ENCODE peak calls at places on chromosomes 16 and 17, in nine cellular contexts. One of them, this sample, is unnamed.

GRCh38 chr17:65531508-65532431 is 29.7 kb downstream of the AXIN2 start:
- DNase-seq in esophagus muscularis mucosa: no peak
- DNase-seq in GM23338: peak
- DNase-seq in cardiac muscle cell: peak
- DNase-seq in omental fat pad: peak
- DNase-seq in OCI-LY7: no peak
- DNase-seq in right atrium auricular region: peak
- DNase-seq in osteocyte: no peak
- DNase-seq in lower leg skin: no peak
- DNase-seq in this sample: no peak

GRCh38 chr17:74415608-74416396 is 16.1 kb upstream of the GPRC5C start:
- DNase-seq in OCI-LY7: no peak
- DNase-seq in cardiac muscle cell: no peak
- DNase-seq in right atrium auricular region: no peak
- DNase-seq in GM23338: no peak
- DNase-seq in osteocyte: no peak
- DNase-seq in omental fat pad: no peak
- DNase-seq in lower leg skin: no peak
- DNase-seq in esophagus muscularis mucosa: no peak
- DNase-seq in this sample: no peak

GRCh38 chr17:6695565-6695964 is 17.6 kb downstream of the SLC13A5 start:
- DNase-seq in OCI-LY7: no peak
- DNase-seq in GM23338: no peak
- DNase-seq in esophagus muscularis mucosa: no peak
- DNase-seq in omental fat pad: no peak
- DNase-seq in osteocyte: no peak
- DNase-seq in lower leg skin: no peak
- DNase-seq in cardiac muscle cell: no peak
- DNase-seq in right atrium auricular region: no peak
- DNase-seq in this sample: no peak

GRCh38 chr17:17408236-17408794 is 68.5 kb upstream of the MED9 start:
- DNase-seq in GM23338: no peak
- DNase-seq in omental fat pad: no peak
- DNase-seq in right atrium auricular region: no peak
- DNase-seq in osteocyte: no peak
- DNase-seq in cardiac muscle cell: peak
- DNase-seq in OCI-LY7: no peak
- DNase-seq in lower leg skin: no peak
- DNase-seq in esophagus muscularis mucosa: no peak
- DNase-seq in this sample: no peak

GRCh38 chr16:1911467-1912214 is 6.6 kb downstream of the HS3ST6 start:
- DNase-seq in right atrium auricular region: no peak
- DNase-seq in lower leg skin: no peak
- DNase-seq in osteocyte: no peak
- DNase-seq in cardiac muscle cell: no peak
- DNase-seq in omental fat pad: no peak
- DNase-seq in OCI-LY7: no peak
- DNase-seq in esophagus muscularis mucosa: no peak
- DNase-seq in GM23338: no peak
- DNase-seq in this sample: no peak

GRCh38 chr16:16028311-16028999 is 79.0 kb downstream of the ABCC1 start:
- DNase-seq in esophagus muscularis mucosa: no peak
- DNase-seq in omental fat pad: no peak
- DNase-seq in cardiac muscle cell: no peak
- DNase-seq in right atrium auricular region: no peak
- DNase-seq in lower leg skin: no peak
- DNase-seq in osteocyte: no peak
- DNase-seq in GM23338: no peak
- DNase-seq in OCI-LY7: no peak
- DNase-seq in this sample: no peak

GRCh38 chr17:8159032-8159400 is 3.7 kb downstream of the VAMP2 start:
- DNase-seq in osteocyte: no peak
- DNase-seq in GM23338: no peak
- DNase-seq in esophagus muscularis mucosa: no peak
- DNase-seq in OCI-LY7: no peak
- DNase-seq in lower leg skin: no peak
- DNase-seq in cardiac muscle cell: no peak
- DNase-seq in right atrium auricular region: no peak
- DNase-seq in omental fat pad: no peak
- DNase-seq in this sample: no peak

GRCh38 chr17:79047923-79048825 is 24.2 kb downstream of the C1QTNF1 start:
- DNase-seq in lower leg skin: no peak
- DNase-seq in esophagus muscularis mucosa: no peak
- DNase-seq in OCI-LY7: no peak
- DNase-seq in cardiac muscle cell: no peak
- DNase-seq in osteocyte: no peak
- DNase-seq in omental fat pad: peak
- DNase-seq in GM23338: no peak
- DNase-seq in right atrium auricular region: no peak
- DNase-seq in this sample: peak

GRCh38 chr16:81537721-81538561 is 93.3 kb downstream of the CMIP start:
- DNase-seq in lower leg skin: no peak
- DNase-seq in cardiac muscle cell: peak
- DNase-seq in osteocyte: no peak
- DNase-seq in right atrium auricular region: no peak
- DNase-seq in OCI-LY7: peak
- DNase-seq in esophagus muscularis mucosa: no peak
- DNase-seq in omental fat pad: no peak
- DNase-seq in GM23338: no peak
- DNase-seq in this sample: no peak

GRCh38 chr16:88783391-88784073 is 1.5 kb downstream of the PIEZO1 start:
- DNase-seq in osteocyte: no peak
- DNase-seq in lower leg skin: no peak
- DNase-seq in GM23338: no peak
- DNase-seq in cardiac muscle cell: peak
- DNase-seq in right atrium auricular region: no peak
- DNase-seq in OCI-LY7: peak
- DNase-seq in omental fat pad: no peak
- DNase-seq in esophagus muscularis mucosa: no peak
- DNase-seq in this sample: no peak

DNA sequence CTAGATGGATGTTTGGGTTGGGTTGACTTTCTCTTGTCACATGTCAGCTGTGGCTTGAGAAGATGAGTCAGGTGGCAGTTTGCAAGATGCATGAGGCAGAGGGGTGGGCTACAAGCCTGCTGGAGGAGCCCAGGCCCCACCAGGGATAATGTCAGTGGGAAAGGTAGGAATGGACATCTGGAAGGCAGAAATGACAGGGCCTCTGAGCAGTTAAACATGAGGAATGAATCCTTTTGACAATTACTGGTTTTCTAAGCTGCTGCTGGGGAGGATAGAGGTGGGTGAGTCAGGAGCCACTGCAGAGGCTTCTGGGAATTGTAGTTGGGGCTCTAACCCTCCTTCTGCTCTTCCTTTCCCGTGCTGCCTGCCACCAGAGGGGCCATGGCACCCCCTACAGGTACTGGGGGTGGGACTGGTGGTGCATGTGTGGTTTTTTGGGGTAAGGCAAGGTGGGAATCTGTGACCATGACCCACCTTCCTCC is 15.7 kb downstream of the SLC52A1 start:
- DNase-seq in OCI-LY7: peak
- DNase-seq in esophagus muscularis mucosa: no peak
- DNase-seq in omental fat pad: no peak
- DNase-seq in osteocyte: no peak
- DNase-seq in cardiac muscle cell: peak
- DNase-seq in right atrium auricular region: no peak
- DNase-seq in lower leg skin: no peak
- DNase-seq in GM23338: peak
- DNase-seq in this sample: peak
- TF ChIP-seq CTCF in OCI-LY7: peak
- TF ChIP-seq CTCF in esophagus muscularis mucosa: no peak
- TF ChIP-seq CTCF in omental fat pad: no peak
- TF ChIP-seq CTCF in osteocyte: no peak
- TF ChIP-seq CTCF in cardiac muscle cell: peak
- TF ChIP-seq CTCF in right atrium auricular region: no peak
- TF ChIP-seq CTCF in lower leg skin: no peak
- TF ChIP-seq CTCF in GM23338: peak
- TF ChIP-seq CTCF in this sample: no peak

GRCh38 chr17:76943781-76944213 is 75.6 kb downstream of the MGAT5B start:
- DNase-seq in osteocyte: no peak
- DNase-seq in GM23338: no peak
- DNase-seq in right atrium auricular region: no peak
- DNase-seq in OCI-LY7: no peak
- DNase-seq in lower leg skin: no peak
- DNase-seq in cardiac muscle cell: no peak
- DNase-seq in esophagus muscularis mucosa: no peak
- DNase-seq in omental fat pad: no peak
- DNase-seq in this sample: no peak

GRCh38 chr17:76940293-76940692 is 72.1 kb downstream of the MGAT5B start:
- DNase-seq in lower leg skin: no peak
- DNase-seq in GM23338: peak
- DNase-seq in omental fat pad: no peak
- DNase-seq in right atrium auricular region: no peak
- DNase-seq in osteocyte: no peak
- DNase-seq in esophagus muscularis mucosa: no peak
- DNase-seq in OCI-LY7: no peak
- DNase-seq in cardiac muscle cell: no peak
- DNase-seq in this sample: no peak

GRCh38 chr17:76938009-76938408 is 69.8 kb downstream of the MGAT5B start:
- DNase-seq in right atrium auricular region: no peak
- DNase-seq in osteocyte: no peak
- DNase-seq in esophagus muscularis mucosa: no peak
- DNase-seq in cardiac muscle cell: no peak
- DNase-seq in GM23338: no peak
- DNase-seq in lower leg skin: no peak
- DNase-seq in OCI-LY7: no peak
- DNase-seq in omental fat pad: no peak
- DNase-seq in this sample: no peak

GRCh38 chr17:76943202-76943601 is 75.0 kb downstream of the MGAT5B start:
- DNase-seq in right atrium auricular region: no peak
- DNase-seq in esophagus muscularis mucosa: no peak
- DNase-seq in cardiac muscle cell: no peak
- DNase-seq in OCI-LY7: no peak
- DNase-seq in GM23338: peak
- DNase-seq in osteocyte: no peak
- DNase-seq in omental fat pad: no peak
- DNase-seq in lower leg skin: no peak
- DNase-seq in this sample: no peak

GRCh38 chr17:76940738-76941350 is 72.6 kb downstream of the MGAT5B start:
- DNase-seq in osteocyte: no peak
- DNase-seq in right atrium auricular region: no peak
- DNase-seq in GM23338: peak
- DNase-seq in esophagus muscularis mucosa: no peak
- DNase-seq in cardiac muscle cell: no peak
- DNase-seq in omental fat pad: no peak
- DNase-seq in lower leg skin: no peak
- DNase-seq in OCI-LY7: peak
- DNase-seq in this sample: no peak
- TF ChIP-seq CTCF in osteocyte: no peak
- TF ChIP-seq CTCF in right atrium auricular region: no peak
- TF ChIP-seq CTCF in GM23338: peak
- TF ChIP-seq CTCF in esophagus muscularis mucosa: no peak
- TF ChIP-seq CTCF in cardiac muscle cell: peak
- TF ChIP-seq CTCF in omental fat pad: no peak
- TF ChIP-seq CTCF in lower leg skin: no peak
- TF ChIP-seq CTCF in OCI-LY7: peak
- TF ChIP-seq CTCF in this sample: peak

GRCh38 chr17:21089145-21089544 is 37.6 kb upstream of the DHRS7B start:
- DNase-seq in OCI-LY7: no peak
- DNase-seq in GM23338: no peak
- DNase-seq in cardiac muscle cell: no peak
- DNase-seq in osteocyte: no peak
- DNase-seq in lower leg skin: no peak
- DNase-seq in esophagus muscularis mucosa: no peak
- DNase-seq in omental fat pad: no peak
- DNase-seq in right atrium auricular region: no peak
- DNase-seq in this sample: no peak

GRCh38 chr17:21095735-21096134 is 31.0 kb upstream of the DHRS7B start:
- DNase-seq in omental fat pad: no peak
- DNase-seq in right atrium auricular region: no peak
- DNase-seq in GM23338: peak
- DNase-seq in osteocyte: no peak
- DNase-seq in lower leg skin: no peak
- DNase-seq in cardiac muscle cell: no peak
- DNase-seq in esophagus muscularis mucosa: no peak
- DNase-seq in OCI-LY7: peak
- DNase-seq in this sample: no peak

GRCh38 chr17:21094298-21094704 is 32.5 kb upstream of the DHRS7B start:
- DNase-seq in esophagus muscularis mucosa: no peak
- DNase-seq in osteocyte: no peak
- DNase-seq in lower leg skin: no peak
- DNase-seq in cardiac muscle cell: no peak
- DNase-seq in OCI-LY7: no peak
- DNase-seq in GM23338: no peak
- DNase-seq in omental fat pad: no peak
- DNase-seq in right atrium auricular region: no peak
- DNase-seq in this sample: no peak

GRCh38 chr17:21089933-21090888 is 36.6 kb upstream of the DHRS7B start:
- DNase-seq in lower leg skin: no peak
- DNase-seq in esophagus muscularis mucosa: no peak
- DNase-seq in omental fat pad: no peak
- DNase-seq in right atrium auricular region: no peak
- DNase-seq in OCI-LY7: no peak
- DNase-seq in GM23338: no peak
- DNase-seq in cardiac muscle cell: no peak
- DNase-seq in osteocyte: no peak
- DNase-seq in this sample: peak

DNA sequence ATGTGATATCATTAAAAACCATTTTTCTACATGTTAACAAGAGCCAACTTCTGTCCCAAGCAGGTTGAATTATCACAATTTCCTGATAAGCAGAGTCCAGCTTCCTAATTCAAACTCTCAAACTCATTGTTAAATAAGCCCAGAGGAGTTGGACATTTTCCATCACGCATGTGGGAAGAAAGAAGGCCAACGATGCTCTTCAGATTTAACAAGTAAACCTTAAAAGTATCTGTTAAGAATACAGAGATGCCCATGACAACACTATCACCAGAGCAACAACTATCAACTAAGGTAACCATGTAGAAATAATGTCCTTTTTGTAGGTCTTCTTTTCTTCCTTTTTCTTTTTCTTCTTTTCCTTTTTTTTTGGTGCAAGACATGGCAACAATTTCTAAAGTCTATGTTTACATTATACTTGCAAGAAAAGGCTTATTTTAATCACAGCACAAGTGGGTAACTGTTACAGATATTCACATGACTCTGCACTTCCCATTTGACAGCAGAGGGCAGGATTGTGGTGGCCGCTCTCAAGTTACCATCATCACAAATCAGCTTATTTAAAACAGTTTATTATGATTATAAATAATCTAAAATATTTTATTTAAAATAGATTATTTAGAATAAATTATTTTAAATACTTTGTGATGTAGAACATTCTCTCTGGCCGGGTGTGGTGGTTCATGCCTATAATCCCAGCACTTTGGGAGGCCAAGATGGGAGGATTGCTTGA is 35.7 kb upstream of the DHRS7B start:
- DNase-seq in cardiac muscle cell: no peak
- DNase-seq in OCI-LY7: no peak
- DNase-seq in right atrium auricular region: no peak
- DNase-seq in osteocyte: no peak
- DNase-seq in lower leg skin: no peak
- DNase-seq in omental fat pad: no peak
- DNase-seq in esophagus muscularis mucosa: no peak
- DNase-seq in GM23338: no peak
- DNase-seq in this sample: no peak
- TF ChIP-seq CTCF in cardiac muscle cell: no peak
- TF ChIP-seq CTCF in OCI-LY7: peak
- TF ChIP-seq CTCF in right atrium auricular region: no peak
- TF ChIP-seq CTCF in osteocyte: no peak
- TF ChIP-seq CTCF in lower leg skin: no peak
- TF ChIP-seq CTCF in omental fat pad: no peak
- TF ChIP-seq CTCF in esophagus muscularis mucosa: no peak
- TF ChIP-seq CTCF in GM23338: peak
- TF ChIP-seq CTCF in this sample: no peak

GRCh38 chr17:42743595-42744282 is 1.1 kb downstream of the EZH1 start:
- DNase-seq in cardiac muscle cell: no peak
- DNase-seq in omental fat pad: no peak
- DNase-seq in lower leg skin: no peak
- DNase-seq in GM23338: peak
- DNase-seq in osteocyte: no peak
- DNase-seq in esophagus muscularis mucosa: no peak
- DNase-seq in OCI-LY7: no peak
- DNase-seq in right atrium auricular region: no peak
- DNase-seq in this sample: no peak
- TF ChIP-seq CTCF in cardiac muscle cell: peak
- TF ChIP-seq CTCF in omental fat pad: no peak
- TF ChIP-seq CTCF in lower leg skin: no peak
- TF ChIP-seq CTCF in GM23338: peak
- TF ChIP-seq CTCF in osteocyte: peak
- TF ChIP-seq CTCF in esophagus muscularis mucosa: no peak
- TF ChIP-seq CTCF in OCI-LY7: no peak
- TF ChIP-seq CTCF in right atrium auricular region: no peak
- TF ChIP-seq CTCF in this sample: no peak